ENCODE peak calls at places on chromosome 15, in five cellular contexts. N, V, L, S and I are unnamed samples.

GRCh38 chr15:57553526-57553925 is 38.2 kb upstream of the MYZAP start:
- DNase-seq in N (no peak), V (no peak), L (no peak), S (no peak), I (no peak)

GRCh38 chr15:86267892-86268291 is 188.2 kb downstream of the AGBL1 start:
- DNase-seq in N (no peak), V (no peak), L (no peak), S (no peak), I (no peak)

GRCh38 chr15:95664435-95664834 is 666.1 kb upstream of the NR2F2 start:
- DNase-seq in N (no peak), V (no peak), L (no peak), S (no peak), I (no peak)

GRCh38 chr15:63135281-63135680 is 13.6 kb downstream of the LACTB start:
- DNase-seq in N (no peak), V (no peak), L (no peak), S (no peak), I (no peak)

GRCh38 chr15:45030743-45031142 is 7.7 kb downstream of the SORD start:
- DNase-seq in N (no peak), V (no peak), L (no peak), S (no peak), I (no peak)

GRCh38 chr15:68791431-68792283 is 29.0 kb downstream of the ANP32A start:
- DNase-seq in N (no peak), V (peak; percentile 79), L (no peak), S (no peak), I (no peak)

GRCh38 chr15:31552482-31553099 is 226.0 kb downstream of the KLF13 start:
- DNase-seq in N (no peak), V (no peak), L (no peak), S (no peak), I (no peak)

GRCh38 chr15:35256141-35256540 is 171.0 kb upstream of the NANOGP8 start:
- DNase-seq in N (no peak), V (no peak), L (no peak), S (no peak), I (no peak)

GRCh38 chr15:32844118-32844711 is 126.4 kb downstream of the GREM1 start:
- DNase-seq in N (peak; percentile 36), V (no peak), L (no peak), S (peak; percentile 30), I (no peak)

GRCh38 chr15:52224211-52224610 is 33.0 kb upstream of the GNB5 start:
- DNase-seq in N (no peak), V (no peak), L (no peak), S (peak; percentile 24), I (no peak)

GRCh38 chr15:96324192-96324895 is 6.2 kb upstream of the NR2F2 start:
- DNase-seq in N (no peak), V (no peak), L (no peak), S (no peak), I (no peak)

GRCh38 chr15:91589360-91589759 is 264.1 kb upstream of the SLCO3A1 start:
- DNase-seq in N (no peak), V (no peak), L (no peak), S (no peak), I (no peak)